ENCODE peak calls at places on chromosome 1, in eight cellular contexts. J is astrocyte of the spinal cord, F is fibroblast of pulmonary artery, P is DND-41, I is tibial nerve, R is cardiac fibroblast, O is fibroblast of lung, S is cardiac muscle cell. D is an unnamed sample.

GRCh38 chr1:112169517-112169916 is 180.0 kb upstream of the KCND3 start:
- DNase-seq in J (no peak), F (no peak), P (no peak), I (no peak), R (no peak), O (no peak), S (no peak), D (no peak)

GRCh38 chr1:222240536-222241181 is 307.2 kb downstream of the HHIPL2 start:
- DNase-seq in J (peak; percentile 62), F (peak; percentile 29), P (no peak), I (no peak), R (peak; percentile 52), O (peak; percentile 75), S (no peak), D (no peak)

GRCh38 chr1:43493661-43494450 is 36.8 kb upstream of the PTPRF start:
- DNase-seq in J (peak; percentile 14), F (no peak), P (no peak), I (no peak), R (peak; percentile 35), O (peak; percentile 51), S (peak; percentile 17), D (no peak)

GRCh38 chr1:116309090-116309870 is 63.8 kb upstream of the ATP1A1 start:
- DNase-seq in J (no peak), F (no peak), P (no peak), I (no peak), R (no peak), O (no peak), S (no peak), D (no peak)

GRCh38 chr1:174990382-174990999 is 9.3 kb upstream of the CACYBP start:
- DNase-seq in J (peak; percentile 33), F (peak; percentile 27), P (peak; percentile 28), I (no peak), R (peak; percentile 28), O (peak; percentile 76), S (no peak), D (peak; percentile 61)

GRCh38 chr1:204130178-204130577 is 21.7 kb downstream of the ETNK2 start:
- DNase-seq in J (no peak), F (no peak), P (no peak), I (no peak), R (no peak), O (no peak), S (no peak), D (no peak)

GRCh38 chr1:67347688-67348472 is 40.2 kb downstream of the IL12RB2 start:
- DNase-seq in J (peak; percentile 85), F (peak; percentile 67), P (peak; percentile 40), I (peak; percentile 52), R (peak; percentile 72), O (peak; percentile 67), S (peak; percentile 70), D (no peak)

GRCh38 chr1:84540759-84541158 is 33.5 kb downstream of the CTBS start:
- DNase-seq in J (no peak), F (no peak), P (no peak), I (no peak), R (no peak), O (peak; percentile 14), S (no peak), D (peak; percentile 71)

GRCh38 chr1:32872189-32872898 is 1.6 kb upstream of the FNDC5 start:
- DNase-seq in J (peak; percentile 75), F (peak; percentile 53), P (peak; percentile 85), I (peak; percentile 81), R (peak; percentile 66), O (peak; percentile 42), S (peak; percentile 85), D (no peak)

GRCh38 chr1:237655778-237656177 is 234.9 kb downstream of the ZP4 start:
- DNase-seq in J (no peak), F (no peak), P (no peak), I (no peak), R (no peak), O (no peak), S (no peak), D (no peak)

GRCh38 chr1:94538243-94538827 is 3.2 kb downstream of the F3 start:
- DNase-seq in J (peak; percentile 25), F (no peak), P (no peak), I (no peak), R (no peak), O (no peak), S (peak; percentile 17), D (no peak)

GRCh38 chr1:156045070-156045469 is 8.5 kb downstream of the UBQLN4 start:
- DNase-seq in J (no peak), F (no peak), P (no peak), I (no peak), R (no peak), O (no peak), S (no peak), D (no peak)

GRCh38 chr1:44808063-44808937 is at the start of gene BTBD19:
- DNase-seq in J (peak; percentile 96), F (peak; percentile 95), P (no peak), I (peak; percentile 79), R (peak; percentile 98), O (peak; percentile 95), S (peak; percentile 63), D (no peak)

GRCh38 chr1:29870621-29871020 is 634.3 kb downstream of the PTPRU start:
- DNase-seq in J (no peak), F (no peak), P (no peak), I (no peak), R (no peak), O (no peak), S (no peak), D (no peak)

DNA sequence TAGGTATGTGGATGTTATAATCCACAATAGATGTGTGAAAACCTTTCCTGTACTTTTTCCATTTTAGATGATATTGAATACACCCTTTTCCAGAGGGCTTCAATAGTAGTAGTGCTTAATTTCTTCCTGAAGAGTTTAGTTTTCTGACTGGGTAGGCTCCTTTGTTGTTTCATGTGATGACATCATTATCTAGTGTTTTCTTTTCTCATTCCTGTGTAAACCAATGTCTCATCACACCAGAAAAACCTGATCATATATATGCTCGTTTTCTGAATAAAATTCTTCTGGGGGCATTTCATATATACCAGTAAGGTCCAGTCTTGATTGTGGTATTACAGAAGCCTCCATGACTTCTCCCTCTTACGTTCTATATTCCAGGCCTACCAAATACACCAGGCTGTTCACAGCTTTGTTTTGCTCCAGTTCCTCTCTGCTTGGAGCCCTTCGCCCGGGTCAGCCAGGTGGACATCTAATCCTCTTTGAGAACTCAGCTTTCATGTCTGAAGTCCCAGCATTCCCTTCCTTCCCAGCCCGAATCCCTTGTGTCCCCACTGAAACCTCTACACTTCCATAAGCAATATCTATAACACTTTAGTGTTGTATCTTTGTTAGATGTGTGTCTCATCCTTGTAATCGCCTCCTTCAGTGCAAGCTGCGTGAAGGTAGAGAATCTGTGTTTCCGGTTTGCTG is 1.8 kb downstream of the RNF11 start:
- DNase-seq in J (peak; percentile 61), F (no peak), P (no peak), I (no peak), R (no peak), O (peak; percentile 50), S (peak; percentile 23), D (no peak)
- H3K4me3 ChIP-seq in J (peak overlapping the region; percentile 92), F (peak overlapping the region; percentile 83), P (no peak overlapping the region), I (peak overlapping the region; percentile 84), R (peak overlapping the region; percentile 98), O (peak overlapping the region; percentile 95), S (peak overlapping the region; percentile 94), D (peak overlapping the region; percentile 97)

GRCh38 chr1:151944859-151945575 is 35.7 kb upstream of the THEM4 start:
- DNase-seq in J (no peak), F (no peak), P (no peak), I (no peak), R (no peak), O (no peak), S (no peak), D (no peak)

GRCh38 chr1:151944110-151944858 is 35.0 kb upstream of the THEM4 start:
- DNase-seq in J (no peak), F (peak; percentile 20), P (no peak), I (no peak), R (no peak), O (peak; percentile 34), S (no peak), D (no peak)

GRCh38 chr1:151947140-151947539 is 37.8 kb upstream of the THEM4 start:
- DNase-seq in J (no peak), F (no peak), P (no peak), I (no peak), R (no peak), O (no peak), S (no peak), D (no peak)

GRCh38 chr1:151946366-151946764 is 37.1 kb upstream of the THEM4 start:
- DNase-seq in J (no peak), F (peak; percentile 7), P (no peak), I (no peak), R (no peak), O (no peak), S (no peak), D (no peak)

DNA sequence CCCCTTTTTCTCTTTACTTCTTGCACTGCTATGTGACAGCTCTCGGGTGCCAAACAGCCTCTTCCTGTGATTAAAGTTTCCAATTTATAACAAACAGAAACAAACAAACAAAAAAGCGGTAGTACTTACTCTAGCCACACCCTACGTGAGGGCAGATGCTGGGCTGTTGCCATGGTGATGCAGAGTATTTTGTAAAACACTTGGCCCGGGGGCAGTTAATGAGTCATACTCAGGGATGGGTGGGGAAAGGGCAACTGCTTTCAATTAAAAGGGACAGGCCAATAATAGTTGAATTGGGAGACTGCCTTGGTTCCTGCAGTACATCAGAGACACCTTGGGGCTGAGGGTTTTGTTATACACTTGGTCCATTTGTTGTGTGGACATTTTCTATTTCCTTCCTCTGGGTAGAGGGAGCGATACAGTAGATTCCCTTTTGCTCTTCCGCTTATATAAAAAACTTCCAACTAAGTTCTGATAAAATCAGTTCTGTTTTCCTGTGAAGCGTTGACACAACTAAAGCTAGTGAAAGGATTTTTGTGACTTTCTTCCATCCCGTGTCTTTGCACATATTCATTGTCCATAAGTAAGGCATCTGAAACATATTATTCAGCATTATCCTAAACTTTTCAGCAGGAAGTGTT is 36.5 kb upstream of the THEM4 start:
- DNase-seq in J (peak; percentile 96), F (peak; percentile 98), P (peak; percentile 24), I (peak; percentile 91), R (peak; percentile 99), O (peak; percentile 97), S (no peak), D (peak; percentile 8)
- TF ChIP-seq CTCF in J (no peak), F (no peak), P (no peak), I (no peak), R (no peak), O (no peak), S (no peak), D (no peak)

GRCh38 chr1:207058878-207059867 is 6.1 kb downstream of the PFKFB2 start:
- DNase-seq in J (no peak), F (no peak), P (no peak), I (no peak), R (no peak), O (no peak), S (no peak), D (no peak)
- H3K4me3 ChIP-seq in J (no peak overlapping the region), F (no peak overlapping the region), P (no peak overlapping the region), I (no peak overlapping the region), R (no peak overlapping the region), O (no peak overlapping the region), S (no peak overlapping the region), D (no peak overlapping the region)

GRCh38 chr1:198206292-198206691 is 49.5 kb downstream of the NEK7 start:
- DNase-seq in J (no peak), F (no peak), P (no peak), I (no peak), R (no peak), O (no peak), S (no peak), D (no peak)
- TF ChIP-seq CTCF in J (no peak), F (no peak), P (no peak), I (no peak), R (no peak), O (no peak), S (no peak), D (peak; percentile 19)

D was measured in LNCaP clone FGC.